ENCODE peak calls at places on chromosome 18, in four cellular contexts. W is NCI-H524 treated with DMSO at 0.1 percent for 48 hours, F is RWPE1, V is activated T-cell treated with anti-CD3 and anti-CD28 coated beads for 24 hours. D is an unnamed sample.

GRCh38 chr18:11849845-11850747 is 1.1 kb upstream of the CHMP1B start:
- DNase-seq in V (peak; percentile 50), W (peak; percentile 34), F (peak; percentile 61), D (peak; percentile 94)

GRCh38 chr18:49521251-49521650 is 34.2 kb upstream of the C18orf32 start:
- DNase-seq in V (no peak), W (peak; percentile 98), F (no peak), D (no peak)

GRCh38 chr18:44859263-44859662 is 178.6 kb downstream of the SETBP1 start:
- DNase-seq in V (no peak), F (no peak), W (no peak), D (no peak)

GRCh38 chr18:62523631-62524442 is 1.0 kb downstream of the ZCCHC2 start:
- DNase-seq in F (no peak), W (no peak), V (peak; percentile 33), D (peak; percentile 75)

GRCh38 chr18:38115201-38115600 is 549.6 kb upstream of the CELF4 start:
- DNase-seq in F (no peak), V (no peak), W (no peak), D (no peak)

GRCh38 chr18:2395427-2396161 is 175.7 kb downstream of the METTL4 start:
- DNase-seq in W (no peak), F (no peak), V (no peak), D (no peak)

GRCh38 chr18:76956648-76957047 is 134.3 kb downstream of the ZNF236 start:
- DNase-seq in F (no peak), V (no peak), W (no peak), D (no peak)

GRCh38 chr18:76451475-76452331 is 43.3 kb downstream of the ZNF516 start:
- DNase-seq in V (no peak), W (no peak), F (no peak), D (no peak)

GRCh38 chr18:42578781-42579180 is 536.7 kb downstream of the RIT2 start:
- DNase-seq in V (no peak), F (no peak), W (no peak), D (peak; percentile 56)

GRCh38 chr18:53745228-53745967 is 479.1 kb downstream of the MBD2 start:
- DNase-seq in W (no peak), F (no peak), V (no peak), D (no peak)

GRCh38 chr18:42893991-42894390 is 221.5 kb downstream of the RIT2 start:
- DNase-seq in V (no peak), W (no peak), F (no peak), D (no peak)

GRCh38 chr18:25786778-25787177 is 303.6 kb downstream of the SS18 start:
- DNase-seq in V (no peak), F (no peak), W (no peak), D (peak; percentile 87)

GRCh38 chr18:32919799-32920198 is 147.0 kb upstream of the KLHL14 start:
- DNase-seq in V (no peak), W (peak; percentile 3), F (peak; percentile 16), D (peak; percentile 52)

GRCh38 chr18:79766308-79766707 is 31.4 kb upstream of the KCNG2 start:
- DNase-seq in W (no peak), F (no peak), V (no peak), D (no peak)

GRCh38 chr18:43982582-43982981 is 698.1 kb upstream of the SETBP1 start:
- DNase-seq in W (no peak), F (no peak), V (no peak), D (no peak)

GRCh38 chr18:78635093-78635800 is 344.4 kb upstream of the SALL3 start:
- DNase-seq in V (no peak), W (no peak), F (no peak), D (no peak)

GRCh38 chr18:48203961-48204666 is 205.1 kb downstream of the ZBTB7C start:
- DNase-seq in V (no peak), W (no peak), F (no peak), D (no peak)

GRCh38 chr18:79643049-79643765 is 36.4 kb upstream of the CTDP1 start:
- DNase-seq in W (no peak), V (no peak), F (no peak), D (no peak)

GRCh38 chr18:57768557-57769326 is 34.4 kb downstream of the ATP8B1 start:
- DNase-seq in W (no peak), F (no peak), V (no peak), D (peak; percentile 37)

GRCh38 chr18:832085-832681 is 20.1 kb upstream of the YES1 start:
- DNase-seq in W (peak; percentile 20), V (no peak), F (no peak), D (no peak)

GRCh38 chr18:48031641-48032040 is 101.2 kb upstream of the SMAD2 start:
- DNase-seq in F (no peak), V (no peak), W (no peak), D (no peak)

GRCh38 chr18:9196568-9196967 is 60.0 kb downstream of the ANKRD12 start:
- DNase-seq in W (no peak), F (no peak), V (no peak), D (no peak)

GRCh38 chr18:60950634-60951033 is 382.6 kb upstream of the CDH20 start:
- DNase-seq in W (no peak), V (no peak), F (no peak), D (no peak)

GRCh38 chr18:39969813-39970494 is 1985.1 kb upstream of the PIK3C3 start:
- DNase-seq in W (no peak), V (no peak), F (no peak), D (peak; percentile 5)

GRCh38 chr18:8609711-8610441 is 639 bp downstream of the RAB12 start:
- DNase-seq in W (no peak), V (no peak), F (no peak), D (no peak)

GRCh38 chr18:68840554-68841263 is 42.8 kb downstream of the CCDC102B start:
- DNase-seq in F (peak; percentile 55), W (no peak), V (no peak), D (peak; percentile 97)

GRCh38 chr18:49055787-49056186 is 105.0 kb upstream of the SMAD7 start:
- DNase-seq in V (peak; percentile 18), F (no peak), W (no peak), D (peak; percentile 57)

GRCh38 chr18:55522011-55522410 is 66.0 kb downstream of the TCF4 start:
- DNase-seq in F (no peak), V (no peak), W (no peak), D (no peak)

GRCh38 chr18:8803957-8804356 is 98.6 kb downstream of the MTCL1 start:
- DNase-seq in W (no peak), V (no peak), F (no peak), D (no peak)

GRCh38 chr18:5669585-5669984 is 125.8 kb upstream of the EPB41L3 start:
- DNase-seq in F (no peak), V (no peak), W (no peak), D (no peak)

GRCh38 chr18:51288582-51288981 is 91.1 kb upstream of the MEX3C start:
- DNase-seq in V (no peak), F (no peak), W (no peak), D (no peak)

GRCh38 chr18:79943608-79944125 is 7.8 kb downstream of the SLC66A2 start:
- DNase-seq in W (no peak), V (no peak), F (no peak), D (no peak)

GRCh38 chr18:3703732-3704176 is 253.8 kb downstream of the TGIF1 start:
- DNase-seq in W (no peak), V (peak; percentile 2), F (peak; percentile 64), D (peak; percentile 65)

D was measured in iris pigment epithelial cell.